ENCODE peak calls at places on chromosomes 5 and 9, in ten cellular contexts. I is activated CD8-positive, alpha-beta memory T cell treated with anti-CD3 and anti-CD28 coated beads, Interleukin-2, amount 50 U/mL, for 48 hours; W is LoVo; R is astrocyte; E is Panc1; U is sigmoid colon; F is progenitor cell of endocrine pancreas; J is choroid plexus epithelial cell; L is effector CD4-positive, alpha-beta T cell; P is hepatic stellate cell. T is an unnamed sample.

GRCh38 chr5:177232761-177233160 is 70.8 kb downstream of the RAB24 start:
- DNase-seq in I (no peak), W (no peak), R (peak; percentile 77), E (no peak), U (no peak), F (no peak), J (peak; percentile 49), L (no peak), P (no peak), T (peak; percentile 60)

GRCh38 chr9:79382468-79382867 is 189.3 kb upstream of the TLE4 start:
- DNase-seq in I (no peak), W (peak; percentile 4), R (peak; percentile 72), E (no peak), U (no peak), F (no peak), J (no peak), L (no peak), P (no peak), T (peak; percentile 58)

GRCh38 chr9:74414325-74414724 is 82.8 kb upstream of the RORB start:
- DNase-seq in I (no peak), W (no peak), R (no peak), E (no peak), U (no peak), F (no peak), J (no peak), L (no peak), P (no peak), T (no peak)

GRCh38 chr5:87605663-87606062 is 192.9 kb upstream of the CCNH start:
- DNase-seq in I (no peak), W (no peak), R (no peak), E (no peak), U (no peak), F (no peak), J (no peak), L (no peak), P (no peak), T (no peak)

GRCh38 chr5:87851603-87852002 is 417.0 kb downstream of the TMEM161B start:
- DNase-seq in I (no peak), W (no peak), R (no peak), E (no peak), U (no peak), F (no peak), J (no peak), L (no peak), P (no peak), T (no peak)

GRCh38 chr9:89666950-89667349 is 62.1 kb downstream of the GADD45G start:
- DNase-seq in I (no peak), W (no peak), R (no peak), E (no peak), U (no peak), F (no peak), J (no peak), L (no peak), P (no peak), T (no peak)

GRCh38 chr9:91192379-91192775 is 169.3 kb downstream of the AUH start:
- DNase-seq in I (peak; percentile 78), W (peak; percentile 14), R (peak; percentile 26), E (no peak), U (no peak), F (no peak), J (peak; percentile 65), L (no peak), P (peak; percentile 27), T (peak; percentile 26)

GRCh38 chr9:100515578-100516494 is 42.9 kb downstream of the TMEFF1 start:
- DNase-seq in I (no peak), W (no peak), R (peak; percentile 58), E (no peak), U (no peak), F (no peak), J (peak; percentile 85), L (no peak), P (no peak), T (no peak)

GRCh38 chr5:87074072-87074471 is 193.6 kb upstream of the RASA1 start:
- DNase-seq in I (no peak), W (no peak), R (no peak), E (no peak), U (no peak), F (no peak), J (no peak), L (no peak), P (no peak), T (no peak)

GRCh38 chr9:117413346-117414219 is 1.3 kb downstream of the ASTN2 start:
- DNase-seq in I (no peak), W (no peak), R (no peak), E (no peak), U (no peak), F (peak; percentile 37), J (no peak), L (no peak), P (no peak), T (no peak)

GRCh38 chr5:169416583-169417196 is 115.8 kb upstream of the SLIT3 start:
- DNase-seq in I (no peak), W (no peak), R (peak; percentile 90), E (no peak), U (no peak), F (no peak), J (peak; percentile 82), L (no peak), P (peak; percentile 19), T (peak; percentile 87)

GRCh38 chr9:128607642-128608350 is 48.9 kb downstream of the DYNC2I2 start:
- DNase-seq in I (no peak), W (no peak), R (peak; percentile 44), E (no peak), U (peak; percentile 96), F (no peak), J (no peak), L (no peak), P (no peak), T (peak; percentile 96)

GRCh38 chr9:90547896-90548295 is 94.7 kb downstream of the DIRAS2 start:
- DNase-seq in I (no peak), W (peak; percentile 7), R (no peak), E (no peak), U (no peak), F (no peak), J (peak; percentile 9), L (no peak), P (no peak), T (peak; percentile 5)

GRCh38 chr9:129005336-129005997 is 22.7 kb downstream of the SH3GLB2 start:
- DNase-seq in I (no peak), W (no peak), R (no peak), E (no peak), U (no peak), F (no peak), J (no peak), L (no peak), P (no peak), T (no peak)

GRCh38 chr5:150105898-150106615 is 19.7 kb upstream of the CSF1R start:
- DNase-seq in I (no peak), W (no peak), R (no peak), E (no peak), U (no peak), F (no peak), J (no peak), L (no peak), P (no peak), T (no peak)

GRCh38 chr9:114157516-114158176 is 2.3 kb downstream of the COL27A1 start:
- DNase-seq in I (no peak), W (no peak), R (peak; percentile 61), E (no peak), U (no peak), F (no peak), J (peak; percentile 18), L (no peak), P (no peak), T (no peak)

GRCh38 chr5:118952992-118953651 is 35.2 kb downstream of the DTWD2 start:
- DNase-seq in I (no peak), W (no peak), R (peak; percentile 24), E (no peak), U (no peak), F (no peak), J (no peak), L (no peak), P (no peak), T (peak; percentile 29)

GRCh38 chr9:133134419-133135190 is 13.6 kb upstream of the RALGDS start:
- DNase-seq in I (no peak), W (no peak), R (no peak), E (no peak), U (no peak), F (no peak), J (no peak), L (no peak), P (no peak), T (no peak)

GRCh38 chr5:119578937-119579336 is 50.4 kb upstream of the FAM170A start:
- DNase-seq in I (no peak), W (peak; percentile 36), R (no peak), E (no peak), U (no peak), F (no peak), J (peak; percentile 21), L (no peak), P (no peak), T (peak; percentile 40)

GRCh38 chr9:97689401-97689800 is 7.7 kb downstream of the XPA start:
- DNase-seq in I (no peak), W (peak; percentile 26), R (peak; percentile 36), E (no peak), U (no peak), F (no peak), J (no peak), L (no peak), P (no peak), T (no peak)

GRCh38 chr9:79482078-79482477 is 89.7 kb upstream of the TLE4 start:
- DNase-seq in I (no peak), W (no peak), R (no peak), E (no peak), U (no peak), F (no peak), J (peak; percentile 24), L (no peak), P (no peak), T (no peak)